ENCODE peak calls at places on chromosomes 4 and X, in four cellular contexts. E is GM12878, C is mammary epithelial cell, P is Karpas-422. H is an unnamed sample.

GRCh38 chr4:11748169-11748872 is 319.6 kb upstream of the HS3ST1 start:
- DNase-seq in E (no peak), C (peak), P (no peak), H (no peak)

GRCh38 chr4:47342796-47343195 is 120.7 kb downstream of the COMMD8 start:
- DNase-seq in E (no peak), C (no peak), P (no peak), H (no peak)

GRCh38 chr4:42543126-42543525 is 113.8 kb downstream of the ATP8A1 start:
- DNase-seq in E (no peak), C (no peak), P (no peak), H (no peak)

GRCh38 chrX:37711991-37712390 is 26.4 kb downstream of the XK start:
- DNase-seq in E (no peak), C (no peak), P (no peak), H (no peak)

GRCh38 chr4:116573540-116573939 is 511.8 kb downstream of the TRAM1L1 start:
- DNase-seq in E (no peak), C (no peak), P (no peak), H (no peak)

GRCh38 chr4:147596377-147596776 is 20.8 kb upstream of the TMEM184C start:
- DNase-seq in E (no peak), C (peak), P (peak), H (no peak)

GRCh38 chr4:173448103-173448502 is 49.2 kb upstream of the SCRG1 start:
- DNase-seq in E (no peak), C (no peak), P (no peak), H (no peak)

GRCh38 chr4:139795915-139796314 is 130.3 kb downstream of the MGST2 start:
- DNase-seq in E (no peak), C (no peak), P (no peak), H (no peak)

GRCh38 chr4:102466298-102466697 is 34.9 kb upstream of the NFKB1 start:
- DNase-seq in E (no peak), C (peak), P (no peak), H (no peak)

GRCh38 chrX:118508221-118508620 is 12.6 kb downstream of the DOCK11 start:
- DNase-seq in E (no peak), C (no peak), P (no peak), H (no peak)

GRCh38 chr4:148776944-148777343 is 334.7 kb upstream of the NR3C2 start:
- DNase-seq in E (no peak), C (no peak), P (no peak), H (no peak)

GRCh38 chr4:142743071-142743825 is 102.9 kb downstream of the INPP4B start:
- DNase-seq in E (no peak), C (peak), P (no peak), H (no peak)

GRCh38 chr4:36399762-36400353 is 118.4 kb downstream of the DTHD1 start:
- DNase-seq in E (peak), C (no peak), P (peak), H (peak)

GRCh38 chr4:154738426-154738825 is 5.4 kb upstream of the LRAT start:
- DNase-seq in E (no peak), C (peak), P (no peak), H (no peak)

GRCh38 chr4:127896528-127896927 is 15.8 kb downstream of the PLK4 start:
- DNase-seq in E (no peak), C (no peak), P (no peak), H (no peak)

GRCh38 chr4:3362431-3363287 is 69.8 kb downstream of the RGS12 start:
- DNase-seq in E (no peak), C (no peak), P (no peak), H (no peak)

GRCh38 chrX:102712216-102712966 is at the start of gene GPRASP2:
- DNase-seq in E (no peak), C (peak), P (no peak), H (peak)
- H3K4me3 ChIP-seq in E (no peak), C (peak), P (no peak), H (peak)

GRCh38 chr4:113051361-113051760 is 1.9 kb downstream of the ANK2 start:
- DNase-seq in E (no peak), C (no peak), P (no peak), H (no peak)
- H3K4me3 ChIP-seq in E (no peak), C (no peak), P (no peak), H (no peak)

GRCh38 chr4:40121515-40121914 is 64.9 kb downstream of the N4BP2 start:
- DNase-seq in E (peak), C (peak), P (peak), H (peak)

GRCh38 chr4:40124690-40125089 is 68.0 kb downstream of the N4BP2 start:
- DNase-seq in E (no peak), C (no peak), P (no peak), H (no peak)

GRCh38 chr4:40122941-40123340 is 66.3 kb downstream of the N4BP2 start:
- DNase-seq in E (no peak), C (no peak), P (no peak), H (no peak)

GRCh38 chr4:40119344-40119743 is 62.7 kb downstream of the N4BP2 start:
- DNase-seq in E (no peak), C (no peak), P (no peak), H (no peak)
- H3K4me3 ChIP-seq in E (no peak), C (no peak), P (no peak), H (no peak)

DNA sequence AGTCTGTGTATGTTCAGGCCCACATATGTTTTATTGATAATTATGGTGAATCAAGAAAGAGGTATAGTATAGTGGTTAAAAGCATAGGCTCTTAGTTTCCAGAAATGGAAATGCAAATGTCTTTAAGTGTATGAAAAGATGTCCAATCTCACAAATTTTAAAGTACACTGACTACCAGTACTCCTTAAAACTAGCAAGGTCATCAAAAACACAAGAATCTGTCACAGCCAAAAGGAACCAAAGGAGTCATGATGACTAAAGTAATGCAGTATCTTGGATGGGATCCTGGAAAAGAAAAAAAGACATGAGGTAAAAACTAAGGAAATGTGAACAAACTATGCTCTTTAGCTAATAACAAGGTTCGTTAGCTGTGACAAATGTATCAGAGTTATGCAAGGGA is 659 bp upstream of the RBM41 start:
- DNase-seq in E (no peak), C (no peak), P (no peak), H (no peak)
- H3K4me3 ChIP-seq in E (peak), C (no peak), P (peak), H (peak)